ENCODE peak calls at places on chromosomes 5 and 9, in six cellular contexts. B is HepG2, U is SK-N-SH, H is H1, X is K562, C is GM12878. K is an unnamed sample.

GRCh38 chr9:36665921-36666429 is 93.3 kb downstream of the MELK start:
- DNase-seq in B (no peak), U (no peak), H (no peak), X (no peak), C (peak), K (peak)

GRCh38 chr9:20623021-20623747 is 885 bp upstream of the MLLT3 start:
- DNase-seq in B (no peak), U (no peak), H (peak), X (no peak), C (no peak), K (no peak)

GRCh38 chr5:143153332-143154119 is 250.0 kb downstream of the NR3C1 start:
- DNase-seq in B (no peak), U (no peak), H (no peak), X (no peak), C (no peak), K (no peak)

GRCh38 chr5:132873930-132874271 is 433 bp downstream of the LEAP2 start:
- DNase-seq in B (no peak), U (no peak), H (no peak), X (no peak), C (no peak), K (no peak)

GRCh38 chr5:180074462-180074861 is 2.9 kb upstream of the RNF130 start:
- DNase-seq in B (no peak), U (no peak), H (no peak), X (no peak), C (no peak), K (no peak)

GRCh38 chr5:2895196-2895595 is 143.7 kb upstream of the IRX2 start:
- DNase-seq in B (no peak), U (no peak), H (peak), X (no peak), C (no peak), K (no peak)

GRCh38 chr5:172335721-172336120 is 52.2 kb upstream of the UBTD2 start:
- DNase-seq in B (no peak), U (no peak), H (no peak), X (no peak), C (no peak), K (no peak)

GRCh38 chr9:134361426-134361825 is 35.2 kb downstream of the RXRA start:
- DNase-seq in B (no peak), U (no peak), H (no peak), X (no peak), C (no peak), K (no peak)

GRCh38 chr9:96202971-96203780 is 98.8 kb downstream of the HSD17B3 start:
- DNase-seq in B (no peak), U (peak), H (no peak), X (no peak), C (no peak), K (no peak)

GRCh38 chr9:109715340-109715739 is 64.7 kb upstream of the PALM2AKAP2 start:
- DNase-seq in B (no peak), U (no peak), H (no peak), X (no peak), C (no peak), K (no peak)

GRCh38 chr5:32261198-32261597 is 51.5 kb downstream of the MTMR12 start:
- DNase-seq in B (no peak), U (no peak), H (no peak), X (peak), C (no peak), K (peak)

GRCh38 chr5:172417983-172418630 is 36.2 kb downstream of the SH3PXD2B start:
- DNase-seq in B (peak), U (no peak), H (no peak), X (no peak), C (no peak), K (peak)

GRCh38 chr9:36450110-36450732 is 50.2 kb upstream of the RNF38 start:
- DNase-seq in B (peak), U (peak), H (no peak), X (peak), C (no peak), K (no peak)

GRCh38 chr9:34606908-34607307 is 5.0 kb downstream of the RPP25L start:
- DNase-seq in B (peak), U (no peak), H (no peak), X (peak), C (no peak), K (no peak)

GRCh38 chr5:155651-156410 is 35.5 kb upstream of the LRRC14B start:
- DNase-seq in B (no peak), U (no peak), H (peak), X (no peak), C (no peak), K (no peak)

GRCh38 chr9:131677445-131678180 is 62.3 kb downstream of the RAPGEF1 start:
- DNase-seq in B (peak), U (peak), H (no peak), X (no peak), C (peak), K (peak)

GRCh38 chr5:179131886-179132585 is 71.9 kb downstream of the ZNF354C start:
- DNase-seq in B (no peak), U (no peak), H (no peak), X (no peak), C (no peak), K (no peak)

GRCh38 chr5:74608754-74609576 is 31.6 kb downstream of the ENC1 start:
- DNase-seq in B (no peak), U (no peak), H (no peak), X (no peak), C (no peak), K (no peak)

GRCh38 chr5:173622639-173623038 is 6.2 kb upstream of the BOD1 start:
- DNase-seq in B (no peak), U (no peak), H (no peak), X (no peak), C (no peak), K (no peak)

GRCh38 chr5:119190470-119190869 is 119.6 kb downstream of the DMXL1 start:
- DNase-seq in B (no peak), U (no peak), H (no peak), X (no peak), C (no peak), K (no peak)

GRCh38 chr5:157366741-157367684 is 93.0 kb upstream of the NIPAL4 start:
- DNase-seq in B (peak), U (peak), H (no peak), X (peak), C (no peak), K (no peak)

GRCh38 chr5:63245271-63245670 is 666.7 kb downstream of the LRRC70 start:
- DNase-seq in B (no peak), U (no peak), H (no peak), X (no peak), C (no peak), K (no peak)

GRCh38 chr9:118882674-118883073 is 486.6 kb downstream of the BRINP1 start:
- DNase-seq in B (no peak), U (no peak), H (no peak), X (no peak), C (no peak), K (no peak)

GRCh38 chr5:32790411-32790951 is 79.4 kb downstream of the NPR3 start:
- DNase-seq in B (no peak), U (no peak), H (no peak), X (no peak), C (no peak), K (no peak)

GRCh38 chr9:94603259-94603776 is 9.7 kb upstream of the FBP2 start:
- DNase-seq in B (peak), U (peak), H (peak), X (peak), C (peak), K (peak)

GRCh38 chr9:109263358-109263757 is 57.5 kb downstream of the EPB41L4B start:
- DNase-seq in B (no peak), U (no peak), H (no peak), X (no peak), C (no peak), K (no peak)

GRCh38 chr9:124659099-124659659 is 111.9 kb downstream of the NR6A1 start:
- DNase-seq in B (peak), U (peak), H (no peak), X (peak), C (peak), K (peak)

GRCh38 chr9:98230354-98230753 is 25.1 kb downstream of the TBC1D2 start:
- DNase-seq in B (no peak), U (no peak), H (no peak), X (no peak), C (no peak), K (no peak)

GRCh38 chr5:53480474-53481353 is at the start of gene FST:
- DNase-seq in B (no peak), U (peak), H (peak), X (peak), C (no peak), K (no peak)

GRCh38 chr5:68891718-68892117 is 202.1 kb upstream of the SLC30A5 start:
- DNase-seq in B (no peak), U (no peak), H (no peak), X (no peak), C (peak), K (no peak)

GRCh38 chr9:108972626-108973209 is 38.5 kb downstream of the ABITRAM start:
- DNase-seq in B (no peak), U (no peak), H (no peak), X (no peak), C (no peak), K (no peak)

GRCh38 chr5:37774912-37775483 is 64.8 kb downstream of the GDNF start:
- DNase-seq in B (peak), U (no peak), H (peak), X (peak), C (peak), K (no peak)

DNA sequence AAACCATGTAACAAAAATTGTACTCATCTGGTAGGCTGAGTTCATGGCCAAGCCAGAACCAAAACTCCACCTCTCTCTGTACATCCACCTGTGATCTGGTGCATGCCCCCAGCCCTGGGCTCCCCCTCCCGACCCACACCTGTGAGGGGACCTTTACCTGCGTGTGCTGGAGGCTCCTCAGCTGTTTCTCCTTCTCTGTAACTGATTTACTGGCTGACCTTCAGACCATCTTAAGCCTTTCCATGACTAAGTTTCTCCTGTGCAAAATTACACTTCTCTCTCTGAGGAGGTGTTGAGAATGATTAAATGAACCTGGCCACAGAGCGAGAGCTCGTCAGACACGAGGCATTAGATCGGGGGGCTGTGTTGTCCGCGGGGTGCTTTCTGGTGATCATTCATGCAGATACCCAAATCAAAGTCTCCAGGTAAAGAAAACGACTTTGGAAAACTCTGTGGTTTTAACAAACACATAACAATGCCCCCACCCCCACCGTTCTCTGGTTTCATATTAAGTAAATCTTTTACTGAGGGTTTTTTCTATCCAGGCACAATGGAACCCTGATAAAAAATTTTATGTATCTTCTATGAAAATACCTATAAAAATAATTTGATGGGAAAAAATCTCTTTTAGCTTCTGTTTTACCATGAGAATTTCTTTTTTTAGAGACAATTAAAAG is 136.3 kb downstream of the SEMA5A start:
- DNase-seq in B (no peak), U (no peak), H (no peak), X (no peak), C (no peak), K (no peak)
- TF ChIP-seq GABPA in B (no peak), U (no peak), H (no peak), X (no peak), C (no peak), K (no peak)

DNA sequence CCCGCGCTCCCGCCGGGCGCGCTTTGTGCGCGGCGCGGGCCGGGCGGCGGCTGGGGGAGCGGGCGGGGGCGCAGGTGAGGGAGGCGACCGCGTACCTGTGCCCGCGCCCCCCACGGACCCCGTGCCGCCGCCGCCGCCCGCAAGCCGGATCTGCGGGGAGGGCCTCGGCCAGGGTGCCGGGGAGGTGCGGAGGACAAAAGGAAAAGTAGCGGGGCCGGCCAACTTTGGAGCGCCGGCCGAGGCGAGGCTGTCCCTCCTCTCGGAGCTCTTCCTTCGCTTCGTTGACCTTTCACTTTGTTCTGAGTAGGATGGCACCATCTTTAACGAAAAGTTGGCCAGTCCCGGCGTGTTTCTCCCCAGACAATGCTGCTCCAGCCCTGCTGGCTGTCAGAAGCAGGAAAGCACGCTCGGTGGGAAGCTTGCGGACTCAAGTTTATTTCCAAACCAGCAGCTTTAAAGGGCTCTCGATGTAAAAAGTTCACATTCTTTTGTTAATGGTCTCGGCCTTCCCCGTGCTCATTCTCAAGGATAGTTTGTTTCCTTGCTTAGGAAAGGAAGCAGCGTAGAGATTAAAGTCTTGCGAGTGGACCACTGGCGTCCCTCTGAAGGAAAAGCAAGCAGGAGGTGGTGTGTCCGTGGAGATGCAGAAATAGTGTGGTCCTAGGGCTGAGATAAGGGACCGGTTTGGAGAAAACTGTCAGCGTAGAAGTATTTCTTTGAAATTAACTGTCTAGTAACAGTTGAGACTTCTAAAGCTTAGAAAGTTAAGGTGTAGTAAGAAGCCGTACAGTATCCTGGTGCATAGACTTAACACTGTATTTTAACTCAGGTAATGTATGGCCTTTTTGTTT is 660 bp downstream of the EHMT1 start:
- DNase-seq in B (no peak), U (no peak), H (no peak), X (no peak), C (no peak), K (peak)
- TF ChIP-seq CTCF in B (no peak), U (no peak), H (no peak), X (no peak), C (no peak), K (no peak)

GRCh38 chr5:44329716-44330115 is 59.5 kb downstream of the FGF10 start:
- DNase-seq in B (no peak), U (no peak), H (no peak), X (no peak), C (no peak), K (no peak)

GRCh38 chr5:44334622-44335021 is 54.6 kb downstream of the FGF10 start:
- DNase-seq in B (no peak), U (no peak), H (no peak), X (no peak), C (no peak), K (no peak)

GRCh38 chr5:44336708-44337107 is 52.5 kb downstream of the FGF10 start:
- DNase-seq in B (no peak), U (no peak), H (no peak), X (no peak), C (no peak), K (peak)

GRCh38 chr5:44331471-44332079 is 57.6 kb downstream of the FGF10 start:
- DNase-seq in B (no peak), U (no peak), H (no peak), X (no peak), C (no peak), K (no peak)

GRCh38 chr5:44332360-44332971 is 56.8 kb downstream of the FGF10 start:
- DNase-seq in B (peak), U (peak), H (no peak), X (peak), C (no peak), K (no peak)
- TF ChIP-seq GABPA in B (no peak), U (no peak), H (no peak), X (no peak), C (no peak), K (no peak)

GRCh38 chr5:159971931-159972461 is 36.9 kb upstream of the TTC1 start:
- DNase-seq in B (no peak), U (peak), H (peak), X (no peak), C (no peak), K (no peak)
- TF ChIP-seq CTCF in B (no peak), U (no peak), H (no peak), X (no peak), C (no peak), K (no peak)

DNA sequence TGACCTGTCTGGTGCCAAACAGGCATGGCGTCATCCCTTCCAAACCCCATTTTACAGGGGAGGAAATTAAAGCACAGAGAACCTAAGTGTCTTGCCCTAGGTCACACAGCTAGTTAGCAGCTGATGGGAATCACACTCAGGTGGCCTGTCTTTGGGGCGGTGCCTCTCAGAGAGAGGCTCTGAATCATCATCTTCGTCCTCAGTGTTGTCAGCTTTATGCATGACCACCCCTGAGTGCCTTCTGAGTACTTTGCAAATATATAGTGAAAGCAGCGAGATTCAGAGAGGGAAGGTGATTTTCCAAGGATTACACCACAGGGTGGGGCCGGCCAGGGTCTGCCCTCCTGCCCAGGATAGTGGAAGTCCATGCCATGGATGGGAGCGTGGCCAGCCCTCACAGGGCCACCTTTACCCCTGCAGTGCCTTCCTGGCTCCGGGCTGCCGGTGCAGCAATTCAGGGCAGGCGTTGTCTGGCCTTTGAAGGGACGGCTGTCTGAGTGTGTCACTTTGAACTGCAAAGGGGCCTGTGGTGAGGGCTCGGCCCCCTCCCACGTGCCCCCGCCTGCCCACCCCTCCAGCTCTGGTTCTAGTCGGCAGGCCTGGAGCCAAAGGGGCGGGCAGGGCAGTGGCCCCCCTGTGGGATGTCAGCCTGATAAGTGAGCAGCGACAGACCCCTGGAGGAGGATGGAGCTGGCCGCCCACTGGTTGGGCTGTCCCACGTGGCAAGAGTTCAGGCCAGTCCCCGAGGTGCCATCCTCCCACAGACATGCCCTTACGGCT is 16.9 kb downstream of the LMX1B start:
- DNase-seq in B (no peak), U (no peak), H (no peak), X (no peak), C (no peak), K (no peak)
- TF ChIP-seq GABPA in B (no peak), U (no peak), H (no peak), X (no peak), C (no peak), K (no peak)

GRCh38 chr5:41195228-41195627 is 18.1 kb downstream of the C6 start:
- DNase-seq in B (no peak), U (no peak), H (no peak), X (no peak), C (no peak), K (no peak)

GRCh38 chr5:41196197-41196596 is 17.1 kb downstream of the C6 start:
- DNase-seq in B (no peak), U (no peak), H (no peak), X (no peak), C (no peak), K (no peak)

GRCh38 chr5:41194339-41194738 is 19.0 kb downstream of the C6 start:
- DNase-seq in B (no peak), U (no peak), H (no peak), X (no peak), C (no peak), K (no peak)

GRCh38 chr5:41191249-41191648 is 22.1 kb downstream of the C6 start:
- DNase-seq in B (no peak), U (no peak), H (no peak), X (no peak), C (no peak), K (no peak)

GRCh38 chr5:41193462-41194166 is 19.7 kb downstream of the C6 start:
- DNase-seq in B (peak), U (no peak), H (no peak), X (no peak), C (no peak), K (no peak)
- TF ChIP-seq CTCF in B (no peak), U (no peak), H (no peak), X (no peak), C (no peak), K (no peak)

DNA sequence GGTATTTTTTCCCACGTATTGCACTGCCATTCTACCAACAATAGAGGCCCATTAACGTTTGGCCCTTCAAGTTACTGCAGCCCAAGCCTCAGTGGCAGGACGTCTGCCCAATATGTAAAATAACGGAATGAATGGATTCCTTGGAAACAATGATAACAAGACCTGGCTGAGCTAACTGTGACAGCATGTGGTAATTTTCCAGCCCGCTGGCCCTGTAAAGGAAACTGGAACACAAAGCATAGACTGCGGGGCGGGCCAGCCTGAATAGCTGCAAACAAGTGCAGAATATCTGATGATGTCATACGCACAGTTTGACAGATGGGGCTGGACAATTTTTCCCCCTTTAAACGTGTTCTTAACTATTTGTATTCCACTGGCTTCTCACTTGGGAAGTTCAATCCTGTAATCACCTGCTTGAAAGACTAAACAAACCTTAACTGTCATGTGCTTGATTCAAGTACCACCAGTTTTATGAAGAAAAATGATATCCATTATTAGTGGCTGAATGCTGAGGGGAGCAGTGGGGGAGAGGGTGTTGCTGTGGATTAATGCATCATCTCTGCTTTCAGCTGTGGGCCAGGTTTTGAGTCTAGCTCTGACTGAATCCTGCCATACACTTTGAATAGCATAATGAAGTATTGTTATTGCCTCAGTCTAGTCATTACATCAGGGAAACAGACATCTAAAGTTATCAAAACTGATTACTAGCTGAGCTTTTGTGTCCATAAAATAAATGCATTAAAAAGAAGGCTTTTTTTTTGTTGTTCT is 323.9 kb downstream of the TMEM161B start:
- DNase-seq in B (no peak), U (no peak), H (no peak), X (no peak), C (no peak), K (no peak)
- TF ChIP-seq GABPA in B (no peak), U (no peak), H (no peak), X (no peak), C (no peak), K (no peak)